ENCODE peak calls at places on chromosomes 13 and 19, in nine cellular contexts. One of them, this sample, is unnamed.

GRCh38 chr13:52749446-52749845 is 9.8 kb upstream of the CNMD start:
- DNase-seq in A549: no peak
- DNase-seq in tibial artery: no peak
- DNase-seq in NB4: no peak
- DNase-seq in omental fat pad: no peak
- DNase-seq in tibial nerve: no peak
- DNase-seq in fibroblast of pulmonary artery: no peak
- DNase-seq in heart right ventricle: no peak
- DNase-seq in GM23338: no peak
- DNase-seq in this sample: no peak

GRCh38 chr13:52411629-52412028 is 5.7 kb upstream of the THSD1 start:
- DNase-seq in tibial artery: no peak
- DNase-seq in A549: peak
- DNase-seq in tibial nerve: no peak
- DNase-seq in fibroblast of pulmonary artery: peak
- DNase-seq in heart right ventricle: no peak
- DNase-seq in omental fat pad: no peak
- DNase-seq in NB4: no peak
- DNase-seq in GM23338: no peak
- DNase-seq in this sample: no peak

GRCh38 chr13:113374511-113375175 is 10.7 kb upstream of the GRTP1 start:
- DNase-seq in A549: no peak
- DNase-seq in tibial nerve: no peak
- DNase-seq in heart right ventricle: no peak
- DNase-seq in tibial artery: peak
- DNase-seq in NB4: no peak
- DNase-seq in GM23338: no peak
- DNase-seq in fibroblast of pulmonary artery: no peak
- DNase-seq in omental fat pad: no peak
- DNase-seq in this sample: no peak

GRCh38 chr13:101942038-101942437 is 459.8 kb downstream of the FGF14 start:
- DNase-seq in tibial nerve: no peak
- DNase-seq in fibroblast of pulmonary artery: peak
- DNase-seq in tibial artery: no peak
- DNase-seq in GM23338: peak
- DNase-seq in omental fat pad: no peak
- DNase-seq in A549: peak
- DNase-seq in heart right ventricle: peak
- DNase-seq in NB4: peak
- DNase-seq in this sample: peak

GRCh38 chr13:31044658-31045620 is 112.5 kb downstream of the TEX26 start:
- DNase-seq in heart right ventricle: no peak
- DNase-seq in fibroblast of pulmonary artery: no peak
- DNase-seq in tibial nerve: no peak
- DNase-seq in omental fat pad: no peak
- DNase-seq in NB4: no peak
- DNase-seq in tibial artery: no peak
- DNase-seq in GM23338: no peak
- DNase-seq in A549: no peak
- DNase-seq in this sample: no peak

GRCh38 chr19:15113245-15114152 is 6.3 kb downstream of the SYDE1 start:
- DNase-seq in heart right ventricle: no peak
- DNase-seq in tibial artery: no peak
- DNase-seq in omental fat pad: no peak
- DNase-seq in tibial nerve: no peak
- DNase-seq in A549: no peak
- DNase-seq in NB4: peak
- DNase-seq in fibroblast of pulmonary artery: no peak
- DNase-seq in GM23338: peak
- DNase-seq in this sample: no peak

GRCh38 chr13:67117010-67117550 is 113.1 kb downstream of the PCDH9 start:
- DNase-seq in tibial artery: no peak
- DNase-seq in GM23338: no peak
- DNase-seq in A549: no peak
- DNase-seq in NB4: no peak
- DNase-seq in fibroblast of pulmonary artery: peak
- DNase-seq in heart right ventricle: no peak
- DNase-seq in tibial nerve: no peak
- DNase-seq in omental fat pad: no peak
- DNase-seq in this sample: no peak

GRCh38 chr13:55761986-55762385 is 1378.7 kb upstream of the PRR20A start:
- DNase-seq in A549: no peak
- DNase-seq in heart right ventricle: no peak
- DNase-seq in fibroblast of pulmonary artery: no peak
- DNase-seq in tibial nerve: no peak
- DNase-seq in tibial artery: no peak
- DNase-seq in NB4: no peak
- DNase-seq in GM23338: no peak
- DNase-seq in omental fat pad: no peak
- DNase-seq in this sample: no peak

GRCh38 chr13:80276371-80277289 is 64.3 kb downstream of the SPRY2 start:
- DNase-seq in tibial nerve: no peak
- DNase-seq in heart right ventricle: peak
- DNase-seq in NB4: peak
- DNase-seq in fibroblast of pulmonary artery: peak
- DNase-seq in GM23338: peak
- DNase-seq in omental fat pad: no peak
- DNase-seq in tibial artery: no peak
- DNase-seq in A549: no peak
- DNase-seq in this sample: peak

GRCh38 chr13:31946091-31946770 is 85.3 kb upstream of the FRY start:
- DNase-seq in tibial artery: no peak
- DNase-seq in heart right ventricle: no peak
- DNase-seq in A549: no peak
- DNase-seq in omental fat pad: no peak
- DNase-seq in NB4: no peak
- DNase-seq in GM23338: no peak
- DNase-seq in fibroblast of pulmonary artery: peak
- DNase-seq in tibial nerve: no peak
- DNase-seq in this sample: no peak

GRCh38 chr13:30038884-30039283 is 188.5 kb upstream of the UBL3 start:
- DNase-seq in omental fat pad: no peak
- DNase-seq in GM23338: no peak
- DNase-seq in fibroblast of pulmonary artery: peak
- DNase-seq in tibial nerve: no peak
- DNase-seq in A549: no peak
- DNase-seq in tibial artery: no peak
- DNase-seq in NB4: peak
- DNase-seq in heart right ventricle: no peak
- DNase-seq in this sample: no peak

GRCh38 chr13:98507060-98507797 is 69.7 kb downstream of the STK24 start:
- DNase-seq in heart right ventricle: peak
- DNase-seq in omental fat pad: no peak
- DNase-seq in GM23338: peak
- DNase-seq in tibial nerve: no peak
- DNase-seq in tibial artery: no peak
- DNase-seq in NB4: no peak
- DNase-seq in fibroblast of pulmonary artery: peak
- DNase-seq in A549: no peak
- DNase-seq in this sample: no peak

GRCh38 chr13:75079226-75079625 is 402.7 kb downstream of the TBC1D4 start:
- DNase-seq in tibial nerve: no peak
- DNase-seq in tibial artery: no peak
- DNase-seq in GM23338: no peak
- DNase-seq in heart right ventricle: no peak
- DNase-seq in NB4: no peak
- DNase-seq in A549: no peak
- DNase-seq in fibroblast of pulmonary artery: peak
- DNase-seq in omental fat pad: no peak
- DNase-seq in this sample: no peak

GRCh38 chr13:60969659-60970058 is 446.0 kb downstream of the PCDH20 start:
- DNase-seq in GM23338: no peak
- DNase-seq in omental fat pad: no peak
- DNase-seq in NB4: no peak
- DNase-seq in fibroblast of pulmonary artery: no peak
- DNase-seq in heart right ventricle: no peak
- DNase-seq in tibial artery: no peak
- DNase-seq in tibial nerve: no peak
- DNase-seq in A549: no peak
- DNase-seq in this sample: no peak

GRCh38 chr19:48190288-48191284 is 20.1 kb downstream of the ZSWIM9 start:
- DNase-seq in fibroblast of pulmonary artery: peak
- DNase-seq in NB4: peak
- DNase-seq in A549: no peak
- DNase-seq in tibial artery: peak
- DNase-seq in heart right ventricle: no peak
- DNase-seq in omental fat pad: no peak
- DNase-seq in GM23338: peak
- DNase-seq in tibial nerve: no peak
- DNase-seq in this sample: peak
- TF ChIP-seq CTCF in fibroblast of pulmonary artery: no peak
- TF ChIP-seq CTCF in NB4: no peak
- TF ChIP-seq CTCF in A549: no peak
- TF ChIP-seq CTCF in tibial artery: no peak
- TF ChIP-seq CTCF in heart right ventricle: no peak
- TF ChIP-seq CTCF in omental fat pad: no peak
- TF ChIP-seq CTCF in GM23338: peak
- TF ChIP-seq CTCF in tibial nerve: no peak
- TF ChIP-seq CTCF in this sample: peak

DNA sequence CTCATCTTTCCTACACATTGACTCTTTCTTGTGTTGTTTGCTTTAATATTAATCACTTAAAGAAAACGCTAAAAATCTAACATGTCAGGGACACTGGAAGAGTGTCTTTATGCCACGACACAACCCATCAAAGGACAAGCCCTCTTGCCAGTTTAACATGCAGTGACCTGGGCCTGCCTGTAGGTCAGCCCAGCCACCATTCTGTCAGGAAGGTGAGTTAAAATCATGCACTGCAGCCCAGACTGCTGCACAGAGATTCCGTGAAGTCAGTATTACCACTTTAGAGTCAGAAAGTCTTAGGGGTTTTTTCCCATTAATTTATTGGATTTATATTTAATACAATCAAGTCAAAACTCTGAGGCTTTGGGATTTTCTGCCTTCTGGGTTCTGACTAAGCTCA is 58.0 kb downstream of the TNFRSF19 start:
- DNase-seq in tibial nerve: no peak
- DNase-seq in heart right ventricle: no peak
- DNase-seq in GM23338: peak
- DNase-seq in NB4: no peak
- DNase-seq in omental fat pad: no peak
- DNase-seq in fibroblast of pulmonary artery: no peak
- DNase-seq in A549: no peak
- DNase-seq in tibial artery: no peak
- DNase-seq in this sample: no peak
- TF ChIP-seq CTCF in tibial nerve: no peak
- TF ChIP-seq CTCF in heart right ventricle: no peak
- TF ChIP-seq CTCF in GM23338: peak
- TF ChIP-seq CTCF in NB4: no peak
- TF ChIP-seq CTCF in omental fat pad: no peak
- TF ChIP-seq CTCF in fibroblast of pulmonary artery: no peak
- TF ChIP-seq CTCF in A549: no peak
- TF ChIP-seq CTCF in tibial artery: no peak
- TF ChIP-seq CTCF in this sample: no peak

GRCh38 chr19:1592755-1593628 is at the start of gene MBD3:
- DNase-seq in tibial nerve: peak
- DNase-seq in NB4: peak
- DNase-seq in tibial artery: peak
- DNase-seq in fibroblast of pulmonary artery: peak
- DNase-seq in A549: peak
- DNase-seq in GM23338: peak
- DNase-seq in omental fat pad: peak
- DNase-seq in heart right ventricle: peak
- DNase-seq in this sample: peak

GRCh38 chr19:1587872-1588271 is 4.8 kb downstream of the MBD3 start:
- DNase-seq in omental fat pad: no peak
- DNase-seq in GM23338: no peak
- DNase-seq in A549: no peak
- DNase-seq in tibial nerve: no peak
- DNase-seq in fibroblast of pulmonary artery: no peak
- DNase-seq in NB4: no peak
- DNase-seq in heart right ventricle: no peak
- DNase-seq in tibial artery: no peak
- DNase-seq in this sample: no peak

GRCh38 chr19:1592023-1592754 is 476 bp downstream of the MBD3 start:
- DNase-seq in fibroblast of pulmonary artery: peak
- DNase-seq in tibial nerve: peak
- DNase-seq in omental fat pad: peak
- DNase-seq in tibial artery: peak
- DNase-seq in GM23338: peak
- DNase-seq in heart right ventricle: peak
- DNase-seq in A549: peak
- DNase-seq in NB4: peak
- DNase-seq in this sample: peak

GRCh38 chr19:1591421-1592022 is 1.1 kb downstream of the MBD3 start:
- DNase-seq in fibroblast of pulmonary artery: peak
- DNase-seq in A549: no peak
- DNase-seq in GM23338: no peak
- DNase-seq in NB4: no peak
- DNase-seq in omental fat pad: no peak
- DNase-seq in tibial nerve: no peak
- DNase-seq in tibial artery: no peak
- DNase-seq in heart right ventricle: no peak
- DNase-seq in this sample: no peak

GRCh38 chr19:1590641-1591397 is 1.8 kb downstream of the MBD3 start:
- DNase-seq in heart right ventricle: no peak
- DNase-seq in A549: no peak
- DNase-seq in tibial artery: no peak
- DNase-seq in tibial nerve: no peak
- DNase-seq in omental fat pad: no peak
- DNase-seq in NB4: peak
- DNase-seq in fibroblast of pulmonary artery: peak
- DNase-seq in GM23338: peak
- DNase-seq in this sample: no peak
- TF ChIP-seq CTCF in heart right ventricle: peak
- TF ChIP-seq CTCF in A549: peak
- TF ChIP-seq CTCF in tibial artery: no peak
- TF ChIP-seq CTCF in tibial nerve: no peak
- TF ChIP-seq CTCF in omental fat pad: no peak
- TF ChIP-seq CTCF in NB4: peak
- TF ChIP-seq CTCF in fibroblast of pulmonary artery: peak
- TF ChIP-seq CTCF in GM23338: peak
- TF ChIP-seq CTCF in this sample: peak

DNA sequence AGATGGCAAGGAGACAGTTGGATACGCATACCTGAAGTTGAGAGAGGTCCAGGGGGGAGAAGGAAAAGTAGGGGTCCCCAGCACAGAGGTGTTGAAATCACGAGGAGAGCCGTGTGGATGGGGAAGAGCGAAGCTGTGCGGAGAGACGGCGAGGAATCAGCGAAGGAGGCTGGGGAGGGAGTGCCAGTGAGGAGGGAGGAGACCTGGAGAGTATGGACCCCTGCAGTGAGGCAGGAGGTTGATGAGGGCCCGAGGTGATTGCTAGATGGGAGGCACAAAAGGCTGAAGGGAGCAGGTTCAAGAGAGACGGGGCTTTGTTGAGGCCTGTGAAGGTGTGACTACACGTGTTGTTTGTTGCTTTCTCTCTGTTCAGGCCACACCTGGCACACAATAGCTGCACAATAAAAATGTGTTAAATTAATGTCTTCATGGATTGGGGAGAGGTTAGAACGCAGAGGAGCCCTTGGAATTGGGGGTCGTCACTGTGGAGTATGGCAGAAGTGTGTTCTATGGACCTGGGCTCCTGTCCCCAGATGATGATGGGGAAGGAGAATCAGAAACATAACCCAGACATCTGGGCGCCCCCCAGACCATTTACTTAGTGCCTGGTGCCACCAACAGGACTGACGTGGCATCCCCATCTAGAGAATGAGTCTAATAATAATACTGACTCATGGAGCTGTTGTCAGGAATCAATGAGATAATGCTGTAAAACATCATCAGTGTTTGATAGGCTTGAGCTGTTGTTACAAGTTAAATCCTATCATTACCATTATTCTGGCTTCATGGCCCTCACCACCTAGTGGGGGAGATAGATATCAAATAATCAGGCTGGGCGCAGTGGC is 137.5 kb downstream of the SIPA1L3 start:
- DNase-seq in tibial artery: no peak
- DNase-seq in heart right ventricle: no peak
- DNase-seq in tibial nerve: no peak
- DNase-seq in omental fat pad: no peak
- DNase-seq in NB4: no peak
- DNase-seq in GM23338: no peak
- DNase-seq in A549: no peak
- DNase-seq in fibroblast of pulmonary artery: peak
- DNase-seq in this sample: no peak
- TF ChIP-seq CTCF in tibial artery: no peak
- TF ChIP-seq CTCF in heart right ventricle: no peak
- TF ChIP-seq CTCF in tibial nerve: no peak
- TF ChIP-seq CTCF in omental fat pad: no peak
- TF ChIP-seq CTCF in NB4: no peak
- TF ChIP-seq CTCF in GM23338: no peak
- TF ChIP-seq CTCF in A549: peak
- TF ChIP-seq CTCF in fibroblast of pulmonary artery: peak
- TF ChIP-seq CTCF in this sample: no peak

This sample was measured in neural crest cell.